ENCODE peak calls at places on chromosome 7, in four cellular contexts. C is hippocampal formation; K is stimulated activated CD4-positive, alpha-beta T cell treated with anti-CD3 and anti-CD28 coated beads, Interleukin-2, amount 100 ng/mL, for 48 hours; B is transverse colon. H is an unnamed sample.
A peak's percentile ranks its signal among the peaks of the same experiment; 100 is the strongest.

GRCh38 chr7:17472939-17473338 is 174.5 kb downstream of the AHR start:
- DNase-seq in C (no peak), B (no peak), K (no peak), H (no peak)

GRCh38 chr7:22564511-22565045 is 64.6 kb upstream of the STEAP1B start:
- DNase-seq in B (no peak), K (no peak), C (peak; percentile 13), H (no peak)

GRCh38 chr7:131293018-131293417 is 34.7 kb upstream of the MKLN1 start:
- DNase-seq in K (no peak), C (no peak), B (no peak), H (no peak)

GRCh38 chr7:77439572-77439971 is 23.4 kb upstream of the GSAP start:
- DNase-seq in B (peak; percentile 37), K (no peak), C (peak; percentile 58), H (no peak)

GRCh38 chr7:23022831-23023230 is 8.9 kb upstream of the HYCC1 start:
- DNase-seq in B (no peak), C (no peak), K (no peak), H (no peak)

GRCh38 chr7:140229591-140230516 is 53.1 kb upstream of the KDM7A start:
- DNase-seq in K (peak; percentile 49), C (no peak), B (peak; percentile 87), H (peak; percentile 49)

GRCh38 chr7:78677391-78677790 is 776.1 kb downstream of the MAGI2 start:
- DNase-seq in K (no peak), B (no peak), C (no peak), H (no peak)

GRCh38 chr7:13197501-13197900 is 510.1 kb downstream of the ARL4A start:
- DNase-seq in B (no peak), K (no peak), C (no peak), H (no peak)

GRCh38 chr7:43283706-43284105 is 171.3 kb downstream of the HECW1 start:
- DNase-seq in K (no peak), C (no peak), B (no peak), H (no peak)

GRCh38 chr7:37942934-37943610 is 22.6 kb downstream of the EPDR1 start:
- DNase-seq in C (no peak), K (no peak), B (peak; percentile 86), H (no peak)

GRCh38 chr7:5139998-5140397 is 50.0 kb upstream of the WIPI2 start:
- DNase-seq in K (no peak), C (no peak), B (peak; percentile 33), H (peak; percentile 59)

GRCh38 chr7:124130-124949 is 68.0 kb upstream of the FAM20C start:
- DNase-seq in C (no peak), B (no peak), K (no peak), H (no peak)

GRCh38 chr7:34949356-34949755 is 87.9 kb downstream of the DPY19L1 start:
- DNase-seq in C (no peak), B (no peak), K (no peak), H (no peak)

GRCh38 chr7:150938566-150938965 is 39.6 kb downstream of the KCNH2 start:
- DNase-seq in K (no peak), C (no peak), B (no peak), H (no peak)

GRCh38 chr7:114941692-114942091 is 19.8 kb downstream of the MDFIC start:
- DNase-seq in K (no peak), C (no peak), B (no peak), H (no peak)

GRCh38 chr7:38310601-38311057 is 37.2 kb upstream of the TARP start:
- DNase-seq in K (no peak), B (peak; percentile 26), C (no peak), H (no peak)

GRCh38 chr7:55432937-55433784 is 68.0 kb downstream of the LANCL2 start:
- DNase-seq in B (no peak), K (no peak), C (peak; percentile 22), H (peak; percentile 76)

GRCh38 chr7:30470783-30471182 is 7.8 kb downstream of the NOD1 start:
- DNase-seq in C (no peak), K (no peak), B (peak; percentile 53), H (no peak)

GRCh38 chr7:156544199-156544598 is 96.4 kb upstream of the RNF32 start:
- DNase-seq in B (no peak), K (no peak), C (no peak), H (no peak)

GRCh38 chr7:37759519-37759918 is 76.0 kb downstream of the GPR141 start:
- DNase-seq in K (no peak), C (no peak), B (no peak), H (no peak)

GRCh38 chr7:101998904-101999236 is 181.4 kb downstream of the CUX1 start:
- DNase-seq in C (no peak), K (no peak), B (no peak), H (no peak)

GRCh38 chr7:140393756-140394306 is 4.5 kb downstream of the SLC37A3 start:
- DNase-seq in K (no peak), C (no peak), B (no peak), H (no peak)

GRCh38 chr7:158603773-158604755 is 16.4 kb upstream of the PTPRN2 start:
- DNase-seq in B (no peak), C (no peak), K (no peak), H (peak; percentile 45)

GRCh38 chr7:140540142-140540777 is 61.0 kb upstream of the MKRN1 start:
- DNase-seq in K (no peak), C (no peak), B (no peak), H (no peak)

GRCh38 chr7:93046641-93047040 is 71.1 kb downstream of the SAMD9 start:
- DNase-seq in C (no peak), B (no peak), K (no peak), H (no peak)

GRCh38 chr7:1732072-1732471 is 62.0 kb downstream of the ELFN1 start:
- DNase-seq in K (no peak), C (no peak), B (no peak), H (no peak)

GRCh38 chr7:150838965-150839650 is 13.2 kb upstream of the AOC1 start:
- DNase-seq in B (no peak), K (no peak), C (no peak), H (no peak)

GRCh38 chr7:29285451-29285807 is 90.9 kb downstream of the CHN2 start:
- DNase-seq in C (no peak), B (no peak), K (peak; percentile 19), H (no peak)

GRCh38 chr7:151427705-151428392 is 12.1 kb downstream of the CRYGN start:
- DNase-seq in C (no peak), K (no peak), B (no peak), H (peak; percentile 18)

GRCh38 chr7:116783666-116784318 is 78.6 kb upstream of the CAPZA2 start:
- DNase-seq in B (peak; percentile 35), K (no peak), C (no peak), H (no peak)

H was measured in GM13976.